ENCODE peak calls at places on chromosomes 16 and 17, in five cellular contexts. Y, E, Z, J and N are unnamed samples.

GRCh38 chr16:11181242-11181888 is 74.6 kb downstream of the SOCS1 start:
- DNase-seq in Y (no peak), E (no peak), Z (no peak), J (no peak), N (no peak)

GRCh38 chr17:10743316-10744009 is 13.6 kb upstream of the TMEM220 start:
- DNase-seq in Y (no peak), E (no peak), Z (no peak), J (no peak), N (no peak)

GRCh38 chr16:14155572-14156213 is 84.6 kb downstream of the MRTFB start:
- DNase-seq in Y (no peak), E (no peak), Z (no peak), J (no peak), N (no peak)

GRCh38 chr16:48232459-48233040 is 11.6 kb upstream of the LONP2 start:
- DNase-seq in Y (no peak), E (peak; percentile 18), Z (no peak), J (peak; percentile 9), N (no peak)

GRCh38 chr17:73643012-73643845 is 1.0 kb downstream of the SDK2 start:
- DNase-seq in Y (peak; percentile 22), E (no peak), Z (peak; percentile 29), J (peak; percentile 44), N (peak; percentile 13)

GRCh38 chr16:9060225-9060624 is 31.2 kb upstream of the HAPSTR1 start:
- DNase-seq in Y (no peak), E (no peak), Z (no peak), J (no peak), N (no peak)

GRCh38 chr16:10172848-10173655 is 9.2 kb downstream of the GRIN2A start:
- DNase-seq in Y (no peak), E (peak; percentile 74), Z (no peak), J (no peak), N (no peak)

GRCh38 chr17:61489719-61490490 is 37.7 kb downstream of the TBX4 start:
- DNase-seq in Y (no peak), E (no peak), Z (no peak), J (no peak), N (no peak)

GRCh38 chr16:73323880-73324279 is 276.0 kb upstream of the ZFHX3 start:
- DNase-seq in Y (no peak), E (no peak), Z (no peak), J (no peak), N (no peak)

GRCh38 chr17:17957584-17957916 is 14.7 kb downstream of the TOM1L2 start:
- DNase-seq in Y (no peak), E (peak; percentile 66), Z (no peak), J (no peak), N (no peak)

GRCh38 chr16:1137604-1138003 is 15.3 kb upstream of the CACNA1H start:
- DNase-seq in Y (no peak), E (peak; percentile 73), Z (no peak), J (no peak), N (no peak)

GRCh38 chr16:88649195-88649923 is 1.5 kb downstream of the CYBA start:
- DNase-seq in Y (no peak), E (no peak), Z (peak; percentile 97), J (no peak), N (peak; percentile 86)

GRCh38 chr16:4788489-4788889 is 344 bp upstream of the SEPTIN12 start:
- DNase-seq in Y (no peak), E (no peak), Z (no peak), J (no peak), N (no peak)

GRCh38 chr17:61494325-61495160 is 42.3 kb downstream of the TBX4 start:
- DNase-seq in Y (no peak), E (no peak), Z (no peak), J (no peak), N (no peak)

GRCh38 chr16:27950488-27950887 is 113.0 kb downstream of the GSG1L start:
- DNase-seq in Y (no peak), E (no peak), Z (no peak), J (no peak), N (no peak)

GRCh38 chr16:68031951-68032350 is 8.9 kb downstream of the DUS2 start:
- DNase-seq in Y (no peak), E (peak; percentile 31), Z (no peak), J (no peak), N (no peak)

GRCh38 chr17:74063439-74063838 is 140.0 kb upstream of the RPL38 start:
- DNase-seq in Y (no peak), E (no peak), Z (no peak), J (no peak), N (no peak)

GRCh38 chr16:71914802-71915201 is 19.5 kb downstream of the IST1 start:
- DNase-seq in Y (no peak), E (no peak), Z (no peak), J (no peak), N (no peak)

GRCh38 chr17:67105213-67105612 is 60.9 kb downstream of the CACNG1 start:
- DNase-seq in Y (no peak), E (no peak), Z (no peak), J (no peak), N (no peak)

GRCh38 chr17:13544292-13544691 is 57.4 kb downstream of the HS3ST3A1 start:
- DNase-seq in Y (no peak), E (peak; percentile 99), Z (no peak), J (no peak), N (no peak)

GRCh38 chr16:57255686-57256415 is 10.8 kb downstream of the ARL2BP start:
- DNase-seq in Y (no peak), E (no peak), Z (no peak), J (no peak), N (no peak)

GRCh38 chr16:78184554-78185183 is 85.2 kb downstream of the WWOX start:
- DNase-seq in Y (no peak), E (no peak), Z (peak; percentile 82), J (no peak), N (no peak)

GRCh38 chr17:59423137-59423703 is 91.8 kb downstream of the YPEL2 start:
- DNase-seq in Y (no peak), E (peak; percentile 94), Z (no peak), J (no peak), N (peak; percentile 85)

GRCh38 chr16:3980311-3981111 is 100.0 kb upstream of the CREBBP start:
- DNase-seq in Y (no peak), E (peak; percentile 60), Z (no peak), J (no peak), N (no peak)

GRCh38 chr16:8258523-8258922 is 331.8 kb downstream of the TMEM114 start:
- DNase-seq in Y (no peak), E (no peak), Z (no peak), J (no peak), N (no peak)

GRCh38 chr16:64627781-64628180 is 494.1 kb downstream of the CDH11 start:
- DNase-seq in Y (no peak), E (no peak), Z (no peak), J (no peak), N (peak; percentile 39)

GRCh38 chr16:4206680-4207079 is 35.2 kb downstream of the SRL start:
- DNase-seq in Y (no peak), E (no peak), Z (no peak), J (peak; percentile 20), N (no peak)

GRCh38 chr17:75346906-75347305 is 57.7 kb upstream of the SLC25A19 start:
- DNase-seq in Y (no peak), E (no peak), Z (no peak), J (peak; percentile 47), N (no peak)

GRCh38 chr16:72992142-72992601 is 55.8 kb downstream of the ZFHX3 start:
- DNase-seq in Y (no peak), E (no peak), Z (no peak), J (no peak), N (no peak)

GRCh38 chr17:44830359-44831269 is 527 bp upstream of the GJC1 start:
- DNase-seq in Y (no peak), E (no peak), Z (no peak), J (peak; percentile 10), N (no peak)

GRCh38 chr16:69465083-69465721 is 40.8 kb downstream of the CYB5B start:
- DNase-seq in Y (peak; percentile 7), E (no peak), Z (no peak), J (peak; percentile 28), N (no peak)